ENCODE peak calls at places on chromosome 10, in four cellular contexts. A is ovary, S is IMR-90, J is uterus. R is an unnamed sample.

GRCh38 chr10:1185911-1186692 is 129.9 kb downstream of the WDR37 start:
- DNase-seq in A (no peak), S (no peak), J (no peak), R (no peak)

GRCh38 chr10:96017227-96017687 is 26.1 kb upstream of the CCNJ start:
- DNase-seq in A (no peak), S (peak), J (no peak), R (no peak)

GRCh38 chr10:44314802-44315460 is 70.0 kb downstream of the CXCL12 start:
- DNase-seq in A (no peak), S (no peak), J (no peak), R (no peak)

GRCh38 chr10:61975107-61975932 is 73.8 kb downstream of the ARID5B start:
- DNase-seq in A (no peak), S (peak), J (no peak), R (no peak)

GRCh38 chr10:478471-479245 is 210.8 kb downstream of the DIP2C start:
- DNase-seq in A (no peak), S (no peak), J (no peak), R (no peak)

GRCh38 chr10:132889091-132889490 is 53.3 kb downstream of the CFAP46 start:
- DNase-seq in A (peak), S (peak), J (no peak), R (no peak)

GRCh38 chr10:50033481-50033880 is 34.3 kb upstream of the WASHC2A start:
- DNase-seq in A (no peak), S (peak), J (no peak), R (no peak)

GRCh38 chr10:12727832-12728215 is 273.7 kb downstream of the CCDC3 start:
- DNase-seq in A (peak), S (no peak), J (no peak), R (no peak)

GRCh38 chr10:51867956-51868355 is 168.6 kb upstream of the CSTF2T start:
- DNase-seq in A (no peak), S (peak), J (no peak), R (no peak)

GRCh38 chr10:129973674-129974059 is 9.6 kb upstream of the EBF3 start:
- DNase-seq in A (no peak), S (no peak), J (no peak), R (no peak)

GRCh38 chr10:97858001-97858439 is 8.4 kb downstream of the GOLGA7B start:
- DNase-seq in A (no peak), S (no peak), J (no peak), R (no peak)

GRCh38 chr10:34967411-34967880 is 122.7 kb downstream of the CUL2 start:
- DNase-seq in A (peak), S (peak), J (peak), R (peak)

GRCh38 chr10:31702005-31702404 is 226.6 kb downstream of the ARHGAP12 start:
- DNase-seq in A (no peak), S (no peak), J (no peak), R (no peak)

GRCh38 chr10:114320249-114321116 is 81.4 kb downstream of the VWA2 start:
- DNase-seq in A (no peak), S (no peak), J (peak), R (no peak)

GRCh38 chr10:22043327-22043633 is 39.8 kb upstream of the DNAJC1 start:
- DNase-seq in A (no peak), S (no peak), J (no peak), R (no peak)

GRCh38 chr10:31804416-31804815 is 124.2 kb downstream of the ARHGAP12 start:
- DNase-seq in A (no peak), S (no peak), J (no peak), R (no peak)

GRCh38 chr10:51503378-51503777 is 196.0 kb downstream of the CSTF2T start:
- DNase-seq in A (no peak), S (no peak), J (no peak), R (no peak)

GRCh38 chr10:101397140-101397539 is 43.2 kb downstream of the BTRC start:
- DNase-seq in A (peak), S (peak), J (no peak), R (no peak)

GRCh38 chr10:113313048-113313611 is 239.7 kb upstream of the HABP2 start:
- DNase-seq in A (no peak), S (no peak), J (no peak), R (no peak)

GRCh38 chr10:47249881-47250280 is 50.1 kb upstream of the GDF10 start:
- DNase-seq in A (no peak), S (no peak), J (no peak), R (no peak)

GRCh38 chr10:97895915-97896314 is 46.3 kb downstream of the GOLGA7B start:
- DNase-seq in A (no peak), S (no peak), J (no peak), R (no peak)

GRCh38 chr10:13349776-13350274 is 1.7 kb upstream of the SEPHS1 start:
- DNase-seq in A (peak), S (peak), J (peak), R (peak)

GRCh38 chr10:4069491-4069890 is 284.5 kb upstream of the KLF6 start:
- DNase-seq in A (no peak), S (peak), J (no peak), R (no peak)

GRCh38 chr10:43135064-43135463 is 3.2 kb upstream of the CSGALNACT2 start:
- DNase-seq in A (no peak), S (no peak), J (no peak), R (peak)

GRCh38 chr10:112616647-112617046 is 169.6 kb downstream of the VTI1A start:
- DNase-seq in A (no peak), S (no peak), J (no peak), R (no peak)

GRCh38 chr10:72334196-72334831 is 20.4 kb downstream of the DNAJB12 start:
- DNase-seq in A (peak), S (peak), J (peak), R (no peak)

GRCh38 chr10:7876541-7877127 is 58.3 kb downstream of the TAF3 start:
- DNase-seq in A (no peak), S (no peak), J (no peak), R (no peak)

GRCh38 chr10:33204049-33204448 is 130.4 kb downstream of the NRP1 start:
- DNase-seq in A (peak), S (no peak), J (no peak), R (no peak)

GRCh38 chr10:27446091-27446918 is 57.8 kb upstream of the RAB18 start:
- DNase-seq in A (no peak), S (peak), J (no peak), R (no peak)

GRCh38 chr10:30637881-30638467 is 8.4 kb upstream of the LYZL2 start:
- DNase-seq in A (no peak), S (peak), J (no peak), R (no peak)

GRCh38 chr10:32061440-32061839 is 5.2 kb upstream of the KIF5B start:
- DNase-seq in A (no peak), S (no peak), J (no peak), R (no peak)

GRCh38 chr10:70055550-70055949 is 2.9 kb downstream of the MACROH2A2 start:
- DNase-seq in A (no peak), S (peak), J (no peak), R (no peak)

GRCh38 chr10:132532174-132532573 is 5.4 kb upstream of the INPP5A start:
- DNase-seq in A (no peak), S (no peak), J (no peak), R (no peak)

GRCh38 chr10:103427866-103428265 is 24.3 kb downstream of the CALHM2 start:
- DNase-seq in A (no peak), S (no peak), J (no peak), R (no peak)
- H3K27ac ChIP-seq in A (no peak), S (no peak), J (no peak), R (no peak)

GRCh38 chr10:120012133-120012405 is 119.5 kb downstream of the SEC23IP start:
- DNase-seq in A (no peak), S (no peak), J (no peak), R (no peak)

GRCh38 chr10:120012566-120012965 is 120.0 kb downstream of the SEC23IP start:
- DNase-seq in A (no peak), S (peak), J (no peak), R (no peak)

GRCh38 chr10:120014031-120014430 is 121.5 kb downstream of the SEC23IP start:
- DNase-seq in A (no peak), S (no peak), J (no peak), R (no peak)

GRCh38 chr10:120017731-120018130 is 125.2 kb downstream of the SEC23IP start:
- DNase-seq in A (no peak), S (no peak), J (no peak), R (no peak)

DNA sequence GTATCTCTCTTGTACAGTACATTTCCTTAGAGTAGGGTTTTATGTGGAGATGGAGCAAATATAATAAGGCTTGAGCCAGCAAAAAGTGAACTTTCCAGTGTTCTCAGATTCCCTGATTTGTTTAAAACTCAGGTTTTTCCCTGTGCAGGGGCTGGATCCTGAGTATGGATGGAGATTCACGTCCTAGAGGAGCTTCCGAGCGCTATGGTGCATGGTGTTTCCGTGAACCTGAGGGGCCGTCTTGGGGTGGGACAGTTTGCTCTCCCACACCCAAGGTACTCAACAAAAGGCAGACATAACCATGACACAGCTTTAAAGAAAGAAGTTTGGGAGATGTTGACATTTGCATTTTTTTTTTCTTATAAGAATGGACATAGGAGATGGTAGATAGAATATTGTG is 122.5 kb downstream of the SEC23IP start:
- DNase-seq in A (no peak), S (no peak), J (no peak), R (no peak)
- TF ChIP-seq CTCF in A (no peak), S (no peak), J (no peak), R (no peak)

GRCh38 chr10:109992485-109992884 is 15.3 kb upstream of the ADD3 start:
- DNase-seq in A (no peak), S (peak), J (no peak), R (no peak)

GRCh38 chr10:109984013-109984412 is 23.8 kb upstream of the ADD3 start:
- DNase-seq in A (no peak), S (no peak), J (no peak), R (no peak)

GRCh38 chr10:109988231-109988630 is 19.6 kb upstream of the ADD3 start:
- DNase-seq in A (no peak), S (no peak), J (no peak), R (no peak)

GRCh38 chr10:109987413-109987812 is 20.4 kb upstream of the ADD3 start:
- DNase-seq in A (no peak), S (peak), J (no peak), R (no peak)

DNA sequence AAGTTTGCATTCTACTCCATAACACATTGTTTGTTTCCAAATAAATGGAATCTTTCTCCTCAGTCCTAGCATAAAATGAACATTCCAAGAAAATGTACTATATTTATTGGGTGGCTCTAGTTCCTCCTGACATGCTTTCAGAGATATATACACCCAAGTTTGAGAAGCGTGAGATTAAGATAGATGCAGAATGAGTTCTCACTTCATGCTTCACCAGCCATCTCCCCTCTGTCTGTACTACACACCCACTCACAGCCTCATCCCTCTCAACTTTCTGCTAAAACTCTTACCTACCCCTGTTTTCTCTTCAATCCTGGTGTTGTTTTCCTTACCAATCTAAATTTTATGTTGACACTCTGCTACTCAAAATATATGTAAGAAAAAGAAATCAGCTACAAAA is 20.0 kb upstream of the ADD3 start:
- DNase-seq in A (no peak), S (no peak), J (no peak), R (no peak)
- H3K27ac ChIP-seq in A (no peak), S (peak), J (no peak), R (no peak)

DNA sequence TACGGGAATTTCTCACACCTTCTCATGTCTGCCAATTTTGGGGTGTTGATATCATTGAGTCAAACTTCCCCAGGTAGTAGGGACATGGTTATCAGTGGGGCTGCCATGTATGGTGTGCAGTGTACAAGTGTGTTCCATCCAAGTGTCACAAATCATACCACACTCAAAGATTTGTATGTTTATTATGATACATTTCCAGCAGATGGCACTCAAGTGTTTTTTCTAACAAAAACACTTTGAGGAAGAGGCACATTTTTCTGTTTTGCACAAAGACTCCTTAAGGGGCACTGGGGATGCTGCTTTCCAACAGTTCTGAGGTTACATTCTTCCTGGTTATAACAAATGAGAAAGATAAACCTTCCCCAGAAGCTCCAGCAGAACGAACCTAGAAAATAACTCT is 414.5 kb downstream of the REEP3 start:
- DNase-seq in A (no peak), S (no peak), J (no peak), R (no peak)
- TF ChIP-seq CTCF in A (no peak), S (no peak), J (no peak), R (no peak)

R was measured in lung.